ENCODE peak calls at places on chromosomes 6 and 20, in seven cellular contexts. B, V, P, O, Y, T and K are unnamed samples.

GRCh38 chr6:104566411-104566810 is 293.3 kb downstream of the HACE1 start:
- DNase-seq in B (no peak), V (no peak), P (no peak), O (no peak), Y (no peak), T (no peak), K (no peak)

GRCh38 chr6:56807992-56808342 is 146.9 kb upstream of the BEND6 start:
- DNase-seq in B (no peak), V (no peak), P (no peak), O (no peak), Y (no peak), T (no peak), K (no peak)

GRCh38 chr20:46637861-46638366 is 13.3 kb downstream of the SLC13A3 start:
- DNase-seq in B (no peak), V (no peak), P (no peak), O (no peak), Y (no peak), T (no peak), K (no peak)

GRCh38 chr6:144214029-144214428 is 63.7 kb downstream of the STX11 start:
- DNase-seq in B (no peak), V (no peak), P (no peak), O (no peak), Y (no peak), T (no peak), K (no peak)

GRCh38 chr6:122389704-122390103 is 9.7 kb upstream of the HSF2 start:
- DNase-seq in B (no peak), V (no peak), P (no peak), O (no peak), Y (no peak), T (no peak), K (no peak)

GRCh38 chr6:24093381-24093780 is 32.6 kb upstream of the NRSN1 start:
- DNase-seq in B (no peak), V (no peak), P (no peak), O (no peak), Y (no peak), T (no peak), K (no peak)

GRCh38 chr6:27650620-27651370 is 177.9 kb upstream of the ZNF184 start:
- DNase-seq in B (peak), V (peak), P (peak), O (no peak), Y (no peak), T (no peak), K (no peak)

GRCh38 chr20:4811661-4812181 is 90.0 kb downstream of the PRND start:
- DNase-seq in B (no peak), V (no peak), P (no peak), O (peak), Y (peak), T (peak), K (no peak)

GRCh38 chr6:99521557-99522286 is 6.5 kb upstream of the USP45 start:
- DNase-seq in B (no peak), V (no peak), P (no peak), O (peak), Y (no peak), T (no peak), K (no peak)

GRCh38 chr6:152310371-152310954 is 326.7 kb downstream of the SYNE1 start:
- DNase-seq in B (no peak), V (no peak), P (no peak), O (no peak), Y (no peak), T (no peak), K (no peak)

GRCh38 chr6:718345-718744 is 25.4 kb upstream of the EXOC2 start:
- DNase-seq in B (no peak), V (no peak), P (no peak), O (no peak), Y (no peak), T (no peak), K (no peak)

GRCh38 chr20:32350421-32350820 is 7.7 kb upstream of the ASXL1 start:
- DNase-seq in B (no peak), V (no peak), P (no peak), O (no peak), Y (no peak), T (no peak), K (no peak)

GRCh38 chr6:152212437-152212836 is 405.0 kb downstream of the ESR1 start:
- DNase-seq in B (no peak), V (no peak), P (no peak), O (no peak), Y (no peak), T (no peak), K (no peak)

GRCh38 chr6:18359237-18359885 is 27.8 kb upstream of the RNF144B start:
- DNase-seq in B (no peak), V (no peak), P (peak), O (no peak), Y (peak), T (no peak), K (no peak)

GRCh38 chr6:149211046-149211571 is 106.4 kb upstream of the TAB2 start:
- DNase-seq in B (no peak), V (no peak), P (peak), O (no peak), Y (peak), T (no peak), K (no peak)

GRCh38 chr20:17281478-17281877 is 54.6 kb downstream of the PCSK2 start:
- DNase-seq in B (peak), V (peak), P (peak), O (no peak), Y (no peak), T (no peak), K (no peak)

GRCh38 chr6:9140861-9141534 is 705.7 kb upstream of the SLC35B3 start:
- DNase-seq in B (no peak), V (no peak), P (no peak), O (no peak), Y (no peak), T (no peak), K (no peak)

GRCh38 chr20:33859157-33859695 is 48.1 kb downstream of the CHMP4B start:
- DNase-seq in B (no peak), V (no peak), P (no peak), O (no peak), Y (peak), T (peak), K (no peak)

GRCh38 chr20:17594443-17594842 is 24.6 kb downstream of the DSTN start:
- DNase-seq in B (no peak), V (peak), P (no peak), O (no peak), Y (no peak), T (no peak), K (no peak)

GRCh38 chr20:8757146-8757545 is 311.7 kb upstream of the PLCB4 start:
- DNase-seq in B (no peak), V (no peak), P (no peak), O (no peak), Y (no peak), T (no peak), K (no peak)

GRCh38 chr6:134925800-134926199 is 24.1 kb downstream of the ALDH8A1 start:
- DNase-seq in B (no peak), V (no peak), P (no peak), O (no peak), Y (no peak), T (no peak), K (no peak)

GRCh38 chr6:6997282-6998193 is 110.2 kb upstream of the RREB1 start:
- DNase-seq in B (no peak), V (no peak), P (no peak), O (no peak), Y (no peak), T (no peak), K (no peak)

GRCh38 chr6:56637640-56638039 is 5.0 kb downstream of the DST start:
- DNase-seq in B (peak), V (no peak), P (peak), O (no peak), Y (peak), T (no peak), K (no peak)

GRCh38 chr6:29947292-29947980 is 5.1 kb downstream of the HLA-A start:
- DNase-seq in B (no peak), V (no peak), P (no peak), O (no peak), Y (no peak), T (no peak), K (no peak)
- TF ChIP-seq CTCF in B (no peak), V (no peak), P (no peak), O (no peak), Y (no peak), T (no peak), K (no peak)

DNA sequence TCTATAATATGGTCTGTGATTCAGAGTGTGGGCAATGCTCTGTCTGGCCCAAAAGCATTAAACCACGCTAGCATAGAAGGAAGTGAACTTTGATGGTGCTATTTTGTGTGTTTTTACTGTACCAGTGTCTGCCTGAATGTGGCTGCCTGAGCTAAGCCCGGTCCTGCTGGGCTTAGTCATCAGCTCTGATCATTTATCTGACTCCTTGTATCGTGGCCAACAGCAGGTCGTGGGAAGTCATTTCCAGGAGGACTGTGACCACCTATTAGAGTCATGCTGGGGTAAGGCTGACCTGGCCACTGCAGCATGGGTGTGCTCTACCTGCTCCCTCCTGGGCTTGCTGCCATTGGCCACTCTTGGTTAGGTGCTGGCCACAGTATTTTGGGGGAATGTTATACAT is 239.1 kb upstream of the CEP162 start:
- DNase-seq in B (peak), V (no peak), P (no peak), O (no peak), Y (no peak), T (no peak), K (no peak)
- TF ChIP-seq CTCF in B (no peak), V (no peak), P (no peak), O (no peak), Y (no peak), T (no peak), K (no peak)

DNA sequence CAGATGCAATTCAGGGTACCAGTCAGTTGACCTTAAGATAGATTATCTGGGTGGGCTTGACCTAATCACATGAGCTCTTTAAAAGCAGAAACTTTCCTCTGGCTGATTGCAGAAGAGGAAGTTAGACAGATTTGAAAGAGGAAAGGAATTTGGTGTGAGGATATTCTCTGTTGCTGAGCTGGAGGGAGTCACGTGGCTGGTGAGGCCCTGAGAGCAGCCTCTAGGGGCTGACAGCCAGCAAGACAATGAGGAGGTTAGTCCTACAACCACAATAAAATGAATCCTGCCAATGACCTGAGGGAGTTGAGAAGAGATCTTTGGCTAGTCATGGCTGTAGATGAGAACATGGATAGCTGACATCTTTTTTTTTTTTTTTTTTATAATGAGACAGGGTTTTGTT is 87.0 kb upstream of the B3GAT2 start:
- DNase-seq in B (no peak), V (no peak), P (no peak), O (no peak), Y (no peak), T (no peak), K (no peak)
- TF ChIP-seq CTCF in B (no peak), V (no peak), P (no peak), O (no peak), Y (no peak), T (no peak), K (no peak)

DNA sequence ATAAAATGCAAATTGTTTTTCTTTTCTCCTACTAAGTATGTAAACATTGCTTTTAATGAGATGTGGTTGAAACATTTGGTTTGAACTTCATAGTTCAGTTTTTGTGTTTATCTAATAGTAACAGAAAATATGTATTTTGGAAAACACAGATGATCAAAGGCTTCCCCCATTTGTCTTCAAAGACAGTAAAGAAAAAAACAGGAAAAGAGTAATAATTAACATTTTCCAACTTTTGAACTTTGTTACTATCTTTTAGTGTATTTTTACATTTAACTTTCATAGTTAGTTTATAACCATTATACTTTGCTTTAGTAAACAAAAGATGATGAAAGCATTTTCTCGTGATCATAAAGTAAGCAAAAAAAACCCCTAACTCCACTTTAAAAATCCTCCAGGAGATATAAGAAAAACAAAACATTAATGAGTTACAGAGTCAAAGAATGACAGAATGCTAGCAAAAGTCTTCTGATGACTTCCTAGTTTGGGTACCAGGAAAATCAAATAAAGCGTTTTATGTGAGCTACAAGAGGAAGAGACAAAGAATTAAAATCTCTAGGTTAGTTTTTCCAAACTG is 13.6 kb upstream of the GPRC6A start:
- DNase-seq in B (no peak), V (no peak), P (no peak), O (no peak), Y (no peak), T (no peak), K (no peak)
- TF ChIP-seq CTCF in B (no peak), V (no peak), P (no peak), O (no peak), Y (no peak), T (no peak), K (no peak)